ENCODE peak calls at places on chromosomes 1 and 21, in six cellular contexts. One of them, this sample, is unnamed. For H3K4me1, the result is how much of the 10 kb centered on the place peaks cover.

GRCh38 chr1:168202941-168203654 is 22.7 kb upstream of the SFT2D2 start:
- DNase-seq in neural progenitor cell: no peak
- DNase-seq in fibroblast of lung: peak
- DNase-seq in effector memory CD4-positive, alpha-beta T cell: no peak
- DNase-seq in spleen: no peak
- DNase-seq in thoracic aorta: no peak
- DNase-seq in this sample: no peak

GRCh38 chr21:29238967-29239289 is 59.8 kb upstream of the BACH1 start:
- DNase-seq in neural progenitor cell: no peak
- DNase-seq in fibroblast of lung: peak
- DNase-seq in effector memory CD4-positive, alpha-beta T cell: no peak
- DNase-seq in spleen: no peak
- DNase-seq in thoracic aorta: no peak
- DNase-seq in this sample: no peak

GRCh38 chr1:79188371-79188770 is 181.8 kb upstream of the ADGRL4 start:
- DNase-seq in neural progenitor cell: no peak
- DNase-seq in fibroblast of lung: peak
- DNase-seq in effector memory CD4-positive, alpha-beta T cell: no peak
- DNase-seq in spleen: no peak
- DNase-seq in thoracic aorta: no peak
- DNase-seq in this sample: no peak

GRCh38 chr1:111030590-111030989 is 66.9 kb upstream of the LRIF1 start:
- DNase-seq in neural progenitor cell: peak
- DNase-seq in fibroblast of lung: peak
- DNase-seq in effector memory CD4-positive, alpha-beta T cell: peak
- DNase-seq in spleen: no peak
- DNase-seq in thoracic aorta: no peak
- DNase-seq in this sample: no peak

GRCh38 chr1:23367451-23367790 is 2.2 kb downstream of the ZNF436 start:
- DNase-seq in neural progenitor cell: peak
- DNase-seq in fibroblast of lung: no peak
- DNase-seq in effector memory CD4-positive, alpha-beta T cell: no peak
- DNase-seq in spleen: no peak
- DNase-seq in thoracic aorta: no peak
- DNase-seq in this sample: no peak

GRCh38 chr1:31639543-31639942 is 5.1 kb downstream of the PEF1 start:
- DNase-seq in neural progenitor cell: no peak
- DNase-seq in fibroblast of lung: peak
- DNase-seq in effector memory CD4-positive, alpha-beta T cell: no peak
- DNase-seq in spleen: no peak
- DNase-seq in thoracic aorta: no peak
- DNase-seq in this sample: no peak

GRCh38 chr1:101253976-101254660 is 17.3 kb downstream of the S1PR1 start:
- DNase-seq in neural progenitor cell: peak
- DNase-seq in fibroblast of lung: no peak
- DNase-seq in effector memory CD4-positive, alpha-beta T cell: no peak
- DNase-seq in spleen: no peak
- DNase-seq in thoracic aorta: no peak
- DNase-seq in this sample: no peak

GRCh38 chr1:9687120-9687875 is 35.8 kb downstream of the PIK3CD start:
- DNase-seq in neural progenitor cell: peak
- DNase-seq in fibroblast of lung: peak
- DNase-seq in effector memory CD4-positive, alpha-beta T cell: peak
- DNase-seq in spleen: peak
- DNase-seq in thoracic aorta: peak
- DNase-seq in this sample: peak

GRCh38 chr1:225849905-225850304 is 32.3 kb downstream of the TMEM63A start:
- DNase-seq in neural progenitor cell: no peak
- DNase-seq in fibroblast of lung: no peak
- DNase-seq in effector memory CD4-positive, alpha-beta T cell: no peak
- DNase-seq in spleen: peak
- DNase-seq in thoracic aorta: no peak
- DNase-seq in this sample: peak

GRCh38 chr1:201258763-201259230 is 24.5 kb upstream of the PKP1 start:
- DNase-seq in neural progenitor cell: no peak
- DNase-seq in fibroblast of lung: no peak
- DNase-seq in effector memory CD4-positive, alpha-beta T cell: no peak
- DNase-seq in spleen: peak
- DNase-seq in thoracic aorta: no peak
- DNase-seq in this sample: no peak

GRCh38 chr1:108051625-108052382 is 86.8 kb upstream of the VAV3 start:
- DNase-seq in neural progenitor cell: peak
- DNase-seq in fibroblast of lung: no peak
- DNase-seq in effector memory CD4-positive, alpha-beta T cell: no peak
- DNase-seq in spleen: no peak
- DNase-seq in thoracic aorta: no peak
- DNase-seq in this sample: no peak

GRCh38 chr1:156691665-156692408 is 13.5 kb downstream of the CRABP2 start:
- DNase-seq in neural progenitor cell: peak
- DNase-seq in fibroblast of lung: no peak
- DNase-seq in effector memory CD4-positive, alpha-beta T cell: no peak
- DNase-seq in spleen: no peak
- DNase-seq in thoracic aorta: no peak
- DNase-seq in this sample: no peak

GRCh38 chr1:100861379-100861778 is 33.3 kb downstream of the EXTL2 start:
- DNase-seq in neural progenitor cell: no peak
- DNase-seq in fibroblast of lung: peak
- DNase-seq in effector memory CD4-positive, alpha-beta T cell: no peak
- DNase-seq in spleen: no peak
- DNase-seq in thoracic aorta: no peak
- DNase-seq in this sample: no peak

GRCh38 chr1:246661451-246661850 is 62.8 kb upstream of the SCCPDH start:
- DNase-seq in neural progenitor cell: no peak
- DNase-seq in fibroblast of lung: no peak
- DNase-seq in effector memory CD4-positive, alpha-beta T cell: no peak
- DNase-seq in spleen: no peak
- DNase-seq in thoracic aorta: no peak
- DNase-seq in this sample: no peak

GRCh38 chr1:167462341-167462740 is 56.0 kb downstream of the CD247 start:
- DNase-seq in neural progenitor cell: no peak
- DNase-seq in fibroblast of lung: no peak
- DNase-seq in effector memory CD4-positive, alpha-beta T cell: no peak
- DNase-seq in spleen: no peak
- DNase-seq in thoracic aorta: no peak
- DNase-seq in this sample: no peak

GRCh38 chr1:45723248-45723930 is 27.1 kb downstream of the IPP start:
- DNase-seq in neural progenitor cell: no peak
- DNase-seq in fibroblast of lung: no peak
- DNase-seq in effector memory CD4-positive, alpha-beta T cell: no peak
- DNase-seq in spleen: no peak
- DNase-seq in thoracic aorta: no peak
- DNase-seq in this sample: no peak

GRCh38 chr1:4980211-4980610 is 325.8 kb downstream of the AJAP1 start:
- DNase-seq in neural progenitor cell: no peak
- DNase-seq in fibroblast of lung: no peak
- DNase-seq in effector memory CD4-positive, alpha-beta T cell: no peak
- DNase-seq in spleen: no peak
- DNase-seq in thoracic aorta: no peak
- DNase-seq in this sample: no peak

GRCh38 chr1:81349194-81349965 is 451.4 kb upstream of the ADGRL2 start:
- DNase-seq in neural progenitor cell: peak
- DNase-seq in fibroblast of lung: no peak
- DNase-seq in effector memory CD4-positive, alpha-beta T cell: no peak
- DNase-seq in spleen: no peak
- DNase-seq in thoracic aorta: no peak
- DNase-seq in this sample: no peak

GRCh38 chr1:168719306-168720111 is 9.5 kb downstream of the DPT start:
- DNase-seq in neural progenitor cell: no peak
- DNase-seq in fibroblast of lung: no peak
- DNase-seq in effector memory CD4-positive, alpha-beta T cell: no peak
- DNase-seq in spleen: no peak
- DNase-seq in thoracic aorta: no peak
- DNase-seq in this sample: no peak

GRCh38 chr21:40054403-40054802 is 187.2 kb downstream of the PCP4 start:
- DNase-seq in neural progenitor cell: no peak
- DNase-seq in fibroblast of lung: no peak
- DNase-seq in effector memory CD4-positive, alpha-beta T cell: no peak
- DNase-seq in spleen: no peak
- DNase-seq in thoracic aorta: peak
- DNase-seq in this sample: no peak

GRCh38 chr1:233446935-233447334 is 119.4 kb downstream of the MAP3K21 start:
- DNase-seq in neural progenitor cell: no peak
- DNase-seq in fibroblast of lung: no peak
- DNase-seq in effector memory CD4-positive, alpha-beta T cell: no peak
- DNase-seq in spleen: no peak
- DNase-seq in thoracic aorta: no peak
- DNase-seq in this sample: no peak

GRCh38 chr21:44299458-44300261 is at the start of gene PFKL:
- DNase-seq in neural progenitor cell: peak
- DNase-seq in fibroblast of lung: peak
- DNase-seq in effector memory CD4-positive, alpha-beta T cell: peak
- DNase-seq in spleen: peak
- DNase-seq in thoracic aorta: no peak
- DNase-seq in this sample: peak

GRCh38 chr21:44301093-44301492 is 1.2 kb downstream of the PFKL start:
- DNase-seq in neural progenitor cell: no peak
- DNase-seq in fibroblast of lung: no peak
- DNase-seq in effector memory CD4-positive, alpha-beta T cell: no peak
- DNase-seq in spleen: no peak
- DNase-seq in thoracic aorta: no peak
- DNase-seq in this sample: no peak

GRCh38 chr21:44301961-44302406 is 2.1 kb downstream of the PFKL start:
- DNase-seq in neural progenitor cell: no peak
- DNase-seq in fibroblast of lung: no peak
- DNase-seq in effector memory CD4-positive, alpha-beta T cell: no peak
- DNase-seq in spleen: no peak
- DNase-seq in thoracic aorta: no peak
- DNase-seq in this sample: no peak

GRCh38 chr21:44299085-44299457 is 782 bp upstream of the PFKL start:
- DNase-seq in neural progenitor cell: no peak
- DNase-seq in fibroblast of lung: peak
- DNase-seq in effector memory CD4-positive, alpha-beta T cell: no peak
- DNase-seq in spleen: no peak
- DNase-seq in thoracic aorta: no peak
- DNase-seq in this sample: no peak

GRCh38 chr21:44300262-44300959 is 558 bp downstream of the PFKL start:
- DNase-seq in neural progenitor cell: peak
- DNase-seq in fibroblast of lung: peak
- DNase-seq in effector memory CD4-positive, alpha-beta T cell: peak
- DNase-seq in spleen: peak
- DNase-seq in thoracic aorta: peak
- DNase-seq in this sample: peak
- H3K4me1 ChIP-seq in neural progenitor cell: under half
- H3K4me1 ChIP-seq in fibroblast of lung: under half
- H3K4me1 ChIP-seq in effector memory CD4-positive, alpha-beta T cell: half or more
- H3K4me1 ChIP-seq in spleen: half or more
- H3K4me1 ChIP-seq in thoracic aorta: half or more
- H3K4me1 ChIP-seq in this sample: under half

GRCh38 chr1:2322065-2322571 is 69.2 kb downstream of the MORN1 start:
- DNase-seq in neural progenitor cell: peak
- DNase-seq in fibroblast of lung: peak
- DNase-seq in effector memory CD4-positive, alpha-beta T cell: no peak
- DNase-seq in spleen: no peak
- DNase-seq in thoracic aorta: peak
- DNase-seq in this sample: peak
- H3K27ac ChIP-seq in neural progenitor cell: peak
- H3K27ac ChIP-seq in fibroblast of lung: peak
- H3K27ac ChIP-seq in effector memory CD4-positive, alpha-beta T cell: no peak
- H3K27ac ChIP-seq in spleen: no peak
- H3K27ac ChIP-seq in thoracic aorta: peak
- H3K27ac ChIP-seq in this sample: peak

GRCh38 chr1:230210979-230211336 is 143.9 kb downstream of the GALNT2 start:
- DNase-seq in neural progenitor cell: no peak
- DNase-seq in fibroblast of lung: no peak
- DNase-seq in effector memory CD4-positive, alpha-beta T cell: no peak
- DNase-seq in spleen: no peak
- DNase-seq in thoracic aorta: no peak
- DNase-seq in this sample: no peak
- H3K4me1 ChIP-seq in neural progenitor cell: under half
- H3K4me1 ChIP-seq in fibroblast of lung: under half
- H3K4me1 ChIP-seq in effector memory CD4-positive, alpha-beta T cell: under half
- H3K4me1 ChIP-seq in spleen: half or more
- H3K4me1 ChIP-seq in thoracic aorta: half or more
- H3K4me1 ChIP-seq in this sample: under half

GRCh38 chr1:8425150-8425780 is 107.4 kb downstream of the SLC45A1 start:
- DNase-seq in neural progenitor cell: no peak
- DNase-seq in fibroblast of lung: no peak
- DNase-seq in effector memory CD4-positive, alpha-beta T cell: no peak
- DNase-seq in spleen: no peak
- DNase-seq in thoracic aorta: no peak
- DNase-seq in this sample: no peak
- H3K27ac ChIP-seq in neural progenitor cell: no peak
- H3K27ac ChIP-seq in fibroblast of lung: no peak
- H3K27ac ChIP-seq in effector memory CD4-positive, alpha-beta T cell: peak
- H3K27ac ChIP-seq in spleen: peak
- H3K27ac ChIP-seq in thoracic aorta: peak
- H3K27ac ChIP-seq in this sample: peak

GRCh38 chr1:15418811-15419515 is 9.3 kb downstream of the EFHD2 start:
- DNase-seq in neural progenitor cell: no peak
- DNase-seq in fibroblast of lung: no peak
- DNase-seq in effector memory CD4-positive, alpha-beta T cell: no peak
- DNase-seq in spleen: no peak
- DNase-seq in thoracic aorta: no peak
- DNase-seq in this sample: no peak
- H3K4me1 ChIP-seq in neural progenitor cell: under half
- H3K4me1 ChIP-seq in fibroblast of lung: under half
- H3K4me1 ChIP-seq in effector memory CD4-positive, alpha-beta T cell: under half
- H3K4me1 ChIP-seq in spleen: half or more
- H3K4me1 ChIP-seq in thoracic aorta: under half
- H3K4me1 ChIP-seq in this sample: under half

This sample was measured in ovary.